ENCODE peak calls at places on chromosome 13, in ten cellular contexts. X is Caco-2; E is spleen; S is prostate gland; C is CD4-positive, alpha-beta T cell; P is psoas muscle; Y is neural progenitor cell; K is right cardiac atrium; G is WERI-Rb-1; B is cardiac muscle cell. R is an unnamed sample.

GRCh38 chr13:94708031-94708571 is 4.2 kb downstream of the SOX21 start:
- DNase-seq in Y (peak; percentile 95), P (no peak), G (no peak), X (no peak), C (no peak), K (no peak), S (no peak), E (no peak), B (no peak), R (no peak)

GRCh38 chr13:32136061-32136460 is 104.5 kb downstream of the FRY start:
- DNase-seq in E (no peak), X (no peak), B (no peak), C (no peak), G (no peak), Y (no peak), S (no peak), P (no peak), K (no peak), R (no peak)

GRCh38 chr13:93981578-93981977 is 497.9 kb downstream of the DCT start:
- DNase-seq in G (no peak), C (no peak), B (no peak), S (no peak), E (no peak), K (no peak), Y (no peak), P (no peak), X (no peak), R (no peak)

GRCh38 chr13:64414381-64414780 is 2815.8 kb downstream of the PCDH9 start:
- DNase-seq in G (no peak), X (no peak), Y (no peak), S (no peak), C (no peak), P (no peak), K (no peak), B (no peak), E (no peak), R (no peak)

GRCh38 chr13:40190656-40191100 is 475.8 kb downstream of the FOXO1 start:
- DNase-seq in E (peak; percentile 93), X (peak; percentile 30), P (peak; percentile 40), B (peak; percentile 86), S (peak; percentile 30), C (peak; percentile 58), G (peak; percentile 36), Y (peak; percentile 75), K (peak; percentile 54), R (peak; percentile 83)

GRCh38 chr13:113791761-113792160 is 32.7 kb downstream of the TMEM255B start:
- DNase-seq in C (no peak), B (no peak), Y (no peak), G (no peak), K (no peak), S (no peak), E (peak; percentile 56), P (no peak), X (no peak), R (no peak)

GRCh38 chr13:39590466-39591036 is 12.4 kb downstream of the LHFPL6 start:
- DNase-seq in P (no peak), X (no peak), B (no peak), S (no peak), Y (no peak), G (no peak), C (no peak), K (no peak), E (no peak), R (no peak)

GRCh38 chr13:44685641-44686040 is 109.5 kb upstream of the TSC22D1 start:
- DNase-seq in C (no peak), Y (no peak), E (no peak), P (no peak), G (no peak), S (no peak), K (no peak), X (no peak), B (peak; percentile 13), R (no peak)

GRCh38 chr13:35925669-35926068 is 205.5 kb downstream of the DCLK1 start:
- DNase-seq in K (no peak), P (no peak), G (no peak), C (no peak), Y (no peak), X (no peak), B (no peak), E (no peak), S (no peak), R (no peak)

GRCh38 chr13:35927554-35927953 is 203.6 kb downstream of the DCLK1 start:
- DNase-seq in P (no peak), X (no peak), K (peak; percentile 21), S (no peak), E (no peak), B (peak; percentile 73), C (no peak), G (no peak), Y (no peak), R (no peak)

GRCh38 chr13:35926859-35927530 is 204.2 kb downstream of the DCLK1 start:
- DNase-seq in X (no peak), E (no peak), B (peak; percentile 17), P (no peak), C (no peak), K (no peak), Y (no peak), G (no peak), S (no peak), R (no peak)

GRCh38 chr13:35936579-35936978 is 194.6 kb downstream of the DCLK1 start:
- DNase-seq in P (no peak), S (no peak), X (no peak), B (no peak), E (no peak), C (no peak), Y (no peak), K (no peak), G (no peak), R (no peak)

DNA sequence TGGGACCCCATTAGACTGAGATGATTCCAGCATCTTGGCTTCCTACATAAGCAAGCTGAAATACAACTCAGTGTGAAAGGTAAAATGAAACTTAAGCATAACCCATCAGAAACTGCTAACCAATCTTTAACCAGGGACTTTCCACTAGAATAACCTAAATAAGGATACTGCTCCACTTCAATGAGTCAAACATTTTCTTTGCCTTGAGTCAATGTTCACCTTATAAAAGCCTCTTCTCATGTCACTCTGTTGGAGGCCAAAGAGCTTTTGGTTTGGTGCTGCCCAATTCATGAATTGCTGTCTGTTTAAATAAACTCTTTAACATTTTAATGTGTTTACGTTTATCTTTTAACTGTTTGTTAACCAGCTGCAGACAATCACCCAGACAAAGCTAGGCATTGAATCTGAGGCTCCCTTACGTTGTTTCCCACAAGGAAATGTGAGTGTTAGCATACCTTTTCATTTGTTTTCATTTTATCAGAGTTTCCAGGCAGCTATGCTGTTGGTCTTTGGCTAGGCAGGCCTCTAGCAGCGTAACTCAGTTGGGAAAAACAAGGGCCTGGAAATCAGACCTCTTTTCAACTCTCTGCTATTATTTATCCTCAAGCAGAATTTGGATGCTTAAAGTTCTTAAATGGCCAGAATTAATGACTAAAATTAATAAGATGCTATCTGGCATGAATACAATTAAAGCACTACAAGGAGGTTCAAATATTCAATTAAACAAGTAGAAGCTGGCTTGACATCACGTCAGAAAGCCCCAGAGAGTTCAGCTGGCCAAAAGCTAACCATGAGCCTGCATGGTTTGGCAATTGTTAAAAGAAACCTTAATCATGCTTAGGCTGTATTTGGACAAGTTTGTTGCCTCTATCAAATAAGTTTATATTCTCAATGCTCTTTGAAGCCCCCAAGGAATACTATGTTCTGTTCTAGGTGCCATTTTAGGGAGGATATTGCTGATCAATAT is 200.2 kb downstream of the DCLK1 start:
- DNase-seq in B (no peak), C (no peak), P (no peak), Y (no peak), S (no peak), G (no peak), E (no peak), K (peak; percentile 20), X (no peak), R (no peak)
- H3K9me3 ChIP-seq in B (no peaks in the 10 kb centered on the region), C (no peaks in the 10 kb centered on the region), P (no peaks in the 10 kb centered on the region), Y (no peaks in the 10 kb centered on the region), S (no peaks in the 10 kb centered on the region), G (no peaks in the 10 kb centered on the region), E (peaks cover 4% of the 10 kb centered on the region), K (no peaks in the 10 kb centered on the region), X (peaks cover 6% of the 10 kb centered on the region), R (peaks cover 3% of the 10 kb centered on the region)

DNA sequence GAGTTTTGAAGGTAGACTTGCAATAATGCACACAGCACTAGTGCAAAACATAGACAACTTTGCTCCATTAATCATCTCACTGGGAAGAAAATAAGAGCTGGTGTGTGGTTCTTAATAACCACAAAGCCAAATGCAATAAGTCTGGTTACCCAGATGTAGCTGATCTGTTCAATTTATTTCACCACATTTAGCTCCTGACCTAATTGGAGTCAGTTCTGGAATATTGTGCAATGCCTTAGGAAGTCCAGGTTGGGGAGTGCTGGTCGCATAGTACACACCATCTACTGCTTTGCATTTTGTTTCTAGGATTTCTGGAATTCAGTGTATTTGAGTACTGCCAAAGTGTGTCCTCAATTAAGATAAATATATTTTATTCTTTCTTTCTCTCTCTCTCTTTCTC is 483.3 kb upstream of the SPRY2 start:
- DNase-seq in S (no peak), P (no peak), E (no peak), C (no peak), Y (no peak), X (no peak), G (no peak), B (peak; percentile 91), K (no peak), R (no peak)
- H3K9me3 ChIP-seq in S (no peaks in the 10 kb centered on the region), P (peaks cover 16% of the 10 kb centered on the region), E (peaks cover 38% of the 10 kb centered on the region), C (peaks cover 2% of the 10 kb centered on the region), Y (peaks cover 13% of the 10 kb centered on the region), X (no peaks in the 10 kb centered on the region), G (no peaks in the 10 kb centered on the region), B (no peaks in the 10 kb centered on the region), K (no peaks in the 10 kb centered on the region), R (no peaks in the 10 kb centered on the region)

GRCh38 chr13:50524540-50524939 is 319.0 kb downstream of the DLEU7 start:
- DNase-seq in K (no peak), P (no peak), E (no peak), C (no peak), B (no peak), Y (no peak), X (no peak), G (no peak), S (no peak), R (no peak)

GRCh38 chr13:50529154-50529882 is 314.2 kb downstream of the DLEU7 start:
- DNase-seq in X (no peak), Y (no peak), K (peak; percentile 90), G (peak; percentile 82), P (peak; percentile 86), B (peak; percentile 92), E (peak; percentile 78), C (no peak), S (peak; percentile 76), R (no peak)

GRCh38 chr13:50523307-50523706 is 320.2 kb downstream of the DLEU7 start:
- DNase-seq in X (no peak), C (no peak), G (no peak), S (no peak), B (no peak), K (no peak), Y (no peak), E (no peak), P (no peak), R (no peak)

GRCh38 chr13:50527612-50528509 is 315.6 kb downstream of the DLEU7 start:
- DNase-seq in P (no peak), C (no peak), B (no peak), E (no peak), K (no peak), G (no peak), Y (no peak), X (no peak), S (no peak), R (no peak)

DNA sequence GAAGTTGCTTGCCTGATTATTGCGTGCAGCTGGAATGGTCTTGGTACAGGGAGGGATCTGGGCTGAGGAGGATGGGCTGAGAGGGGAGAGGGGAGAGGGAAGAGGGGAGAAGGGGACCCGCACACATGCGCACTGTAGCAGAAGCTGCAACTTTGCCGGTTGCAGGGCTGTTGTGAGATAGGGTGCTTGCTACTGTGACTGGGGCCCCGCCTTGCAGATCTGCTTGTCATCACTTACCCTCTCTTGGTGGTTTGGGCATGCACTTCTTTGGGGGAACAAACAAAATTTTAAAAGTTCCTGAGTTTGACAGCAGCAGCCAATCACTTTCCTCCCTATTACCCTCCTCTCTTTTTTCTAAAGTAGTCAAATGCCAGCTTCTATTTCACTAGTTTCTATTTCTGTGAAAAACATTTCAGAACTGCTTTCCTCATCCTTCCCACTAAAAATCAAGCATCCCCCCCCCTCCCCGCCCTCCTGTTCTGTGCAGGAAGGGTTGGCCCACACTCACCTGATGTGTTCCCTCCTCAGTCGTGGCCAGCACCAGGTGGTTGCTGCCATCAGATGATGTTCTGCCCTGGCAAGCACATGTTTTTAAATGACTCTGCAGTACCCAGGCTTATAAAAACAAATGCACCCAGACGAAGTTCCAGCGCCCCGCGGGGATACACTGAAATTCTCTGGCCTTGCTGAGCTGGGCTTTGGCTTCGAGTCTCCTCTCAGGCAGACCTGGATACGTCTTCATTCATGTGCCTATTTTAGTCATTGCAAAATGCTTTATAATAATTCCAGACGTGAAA is 316.5 kb downstream of the DLEU7 start:
- DNase-seq in Y (no peak), K (no peak), P (no peak), X (no peak), G (no peak), E (no peak), S (peak; percentile 22), B (no peak), C (no peak), R (no peak)
- H3K9me3 ChIP-seq in Y (no peaks in the 10 kb centered on the region), K (no peaks in the 10 kb centered on the region), P (no peaks in the 10 kb centered on the region), X (no peaks in the 10 kb centered on the region), G (no peaks in the 10 kb centered on the region), E (no peaks in the 10 kb centered on the region), S (no peaks in the 10 kb centered on the region), B (no peaks in the 10 kb centered on the region), C (no peaks in the 10 kb centered on the region), R (no peaks in the 10 kb centered on the region)

DNA sequence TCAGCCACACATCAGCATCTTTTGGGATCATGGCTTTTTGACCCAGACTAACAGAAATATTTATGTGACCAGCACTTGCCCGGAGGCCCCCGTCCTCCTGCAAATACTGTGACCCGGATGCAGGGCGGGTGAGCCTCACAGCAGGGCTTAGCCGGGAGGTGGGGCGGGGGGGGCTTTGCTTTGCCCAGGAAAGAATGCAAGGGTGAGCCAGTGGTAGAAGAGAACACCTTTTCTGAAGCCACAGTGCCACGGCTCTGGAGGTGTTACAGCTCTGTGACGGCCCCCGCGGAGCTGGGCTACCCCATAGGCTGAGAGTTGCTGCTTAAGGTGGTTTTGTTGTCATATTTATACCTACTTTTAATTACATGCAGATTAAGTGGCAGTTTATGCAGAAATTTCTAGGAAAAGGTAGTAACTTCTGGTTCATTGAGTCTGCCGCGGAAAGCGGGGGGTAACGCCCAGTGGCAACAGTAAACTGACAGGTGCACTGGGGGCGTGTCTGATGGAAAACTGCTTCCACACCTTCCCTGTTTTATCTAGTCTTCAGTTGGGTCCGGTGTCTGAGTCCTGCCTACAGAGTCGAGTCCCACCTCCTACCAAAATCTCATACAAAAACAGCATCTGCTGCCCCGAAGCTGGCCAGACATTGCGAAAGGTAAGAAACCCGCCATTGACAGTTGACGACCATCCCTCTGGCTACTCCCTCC is 187.9 kb downstream of the TEX29 start:
- DNase-seq in G (peak; percentile 6), E (no peak), P (no peak), S (no peak), C (no peak), X (no peak), Y (no peak), K (no peak), B (no peak), R (no peak)
- H3K9me3 ChIP-seq in G (peaks cover 49% of the 10 kb centered on the region), E (no peaks in the 10 kb centered on the region), P (no peaks in the 10 kb centered on the region), S (no peaks in the 10 kb centered on the region), C (no peaks in the 10 kb centered on the region), X (no peaks in the 10 kb centered on the region), Y (no peaks in the 10 kb centered on the region), K (no peaks in the 10 kb centered on the region), B (no peaks in the 10 kb centered on the region), R (no peaks in the 10 kb centered on the region)

R was measured in CD4-positive, CD25-positive, alpha-beta regulatory T cell.